ENCODE peak calls at places on chromosomes 13 and 19, in ten cellular contexts. One of them, this sample, is unnamed.

GRCh38 chr13:77865588-77865987 is 53.0 kb downstream of the EDNRB start:
- DNase-seq in adrenal gland: no peak
- DNase-seq in GM23338: no peak
- DNase-seq in neural progenitor cell: no peak
- DNase-seq in ascending aorta: no peak
- DNase-seq in fibroblast of lung: no peak
- DNase-seq in bronchial epithelial cell: no peak
- DNase-seq in esophagus squamous epithelium: no peak
- DNase-seq in CD8-positive, alpha-beta T cell: no peak
- DNase-seq in GM06990: no peak
- DNase-seq in this sample: no peak

GRCh38 chr19:1567848-1568227 is 287 bp downstream of the MEX3D start:
- DNase-seq in fibroblast of lung: no peak
- DNase-seq in GM06990: no peak
- DNase-seq in adrenal gland: no peak
- DNase-seq in GM23338: no peak
- DNase-seq in CD8-positive, alpha-beta T cell: no peak
- DNase-seq in neural progenitor cell: peak; percentile 64
- DNase-seq in esophagus squamous epithelium: no peak
- DNase-seq in ascending aorta: no peak
- DNase-seq in bronchial epithelial cell: no peak
- DNase-seq in this sample: no peak

GRCh38 chr13:45082964-45083363 is 37.3 kb upstream of the GTF2F2 start:
- DNase-seq in ascending aorta: no peak
- DNase-seq in adrenal gland: no peak
- DNase-seq in GM23338: no peak
- DNase-seq in bronchial epithelial cell: no peak
- DNase-seq in GM06990: no peak
- DNase-seq in neural progenitor cell: no peak
- DNase-seq in fibroblast of lung: peak; percentile 77
- DNase-seq in CD8-positive, alpha-beta T cell: no peak
- DNase-seq in esophagus squamous epithelium: no peak
- DNase-seq in this sample: peak; percentile 88

GRCh38 chr13:24511019-24511823 is 1.4 kb downstream of the PARP4 start:
- DNase-seq in bronchial epithelial cell: peak; percentile 94
- DNase-seq in CD8-positive, alpha-beta T cell: no peak
- DNase-seq in esophagus squamous epithelium: no peak
- DNase-seq in GM23338: peak; percentile 33
- DNase-seq in fibroblast of lung: peak; percentile 97
- DNase-seq in GM06990: peak; percentile 46
- DNase-seq in neural progenitor cell: peak; percentile 11
- DNase-seq in adrenal gland: no peak
- DNase-seq in ascending aorta: no peak
- DNase-seq in this sample: peak; percentile 70

GRCh38 chr19:56821675-56822074 is 18.9 kb downstream of the PEG3 start:
- DNase-seq in ascending aorta: no peak
- DNase-seq in CD8-positive, alpha-beta T cell: no peak
- DNase-seq in bronchial epithelial cell: no peak
- DNase-seq in fibroblast of lung: no peak
- DNase-seq in esophagus squamous epithelium: no peak
- DNase-seq in neural progenitor cell: no peak
- DNase-seq in GM06990: no peak
- DNase-seq in adrenal gland: no peak
- DNase-seq in GM23338: no peak
- DNase-seq in this sample: no peak

GRCh38 chr13:21672811-21673591 is 2.1 kb downstream of the FGF9 start:
- DNase-seq in CD8-positive, alpha-beta T cell: no peak
- DNase-seq in esophagus squamous epithelium: no peak
- DNase-seq in ascending aorta: no peak
- DNase-seq in neural progenitor cell: peak; percentile 20
- DNase-seq in bronchial epithelial cell: no peak
- DNase-seq in GM23338: no peak
- DNase-seq in fibroblast of lung: no peak
- DNase-seq in adrenal gland: no peak
- DNase-seq in GM06990: no peak
- DNase-seq in this sample: no peak

GRCh38 chr13:109654341-109655205 is 131.8 kb downstream of the IRS2 start:
- DNase-seq in neural progenitor cell: no peak
- DNase-seq in bronchial epithelial cell: no peak
- DNase-seq in ascending aorta: no peak
- DNase-seq in GM23338: no peak
- DNase-seq in fibroblast of lung: no peak
- DNase-seq in GM06990: no peak
- DNase-seq in esophagus squamous epithelium: no peak
- DNase-seq in CD8-positive, alpha-beta T cell: no peak
- DNase-seq in adrenal gland: no peak
- DNase-seq in this sample: no peak

GRCh38 chr13:95564948-95565347 is 12.4 kb downstream of the CLDN10 start:
- DNase-seq in neural progenitor cell: no peak
- DNase-seq in esophagus squamous epithelium: no peak
- DNase-seq in GM06990: no peak
- DNase-seq in CD8-positive, alpha-beta T cell: no peak
- DNase-seq in ascending aorta: no peak
- DNase-seq in bronchial epithelial cell: peak; percentile 89
- DNase-seq in fibroblast of lung: peak; percentile 83
- DNase-seq in adrenal gland: no peak
- DNase-seq in GM23338: no peak
- DNase-seq in this sample: peak; percentile 10

GRCh38 chr13:45849408-45849807 is 2.1 kb downstream of the SIAH3 start:
- DNase-seq in GM23338: no peak
- DNase-seq in bronchial epithelial cell: no peak
- DNase-seq in GM06990: no peak
- DNase-seq in ascending aorta: no peak
- DNase-seq in CD8-positive, alpha-beta T cell: no peak
- DNase-seq in adrenal gland: no peak
- DNase-seq in neural progenitor cell: no peak
- DNase-seq in fibroblast of lung: no peak
- DNase-seq in esophagus squamous epithelium: no peak
- DNase-seq in this sample: no peak

GRCh38 chr19:11421607-11422098 is 2.5 kb upstream of the RGL3 start:
- DNase-seq in esophagus squamous epithelium: no peak
- DNase-seq in neural progenitor cell: peak; percentile 61
- DNase-seq in ascending aorta: no peak
- DNase-seq in bronchial epithelial cell: no peak
- DNase-seq in GM06990: no peak
- DNase-seq in adrenal gland: peak; percentile 75
- DNase-seq in GM23338: peak; percentile 94
- DNase-seq in CD8-positive, alpha-beta T cell: no peak
- DNase-seq in fibroblast of lung: no peak
- DNase-seq in this sample: no peak

GRCh38 chr13:53201454-53202225 is 173.0 kb downstream of the OLFM4 start:
- DNase-seq in GM06990: peak; percentile 1
- DNase-seq in esophagus squamous epithelium: no peak
- DNase-seq in fibroblast of lung: no peak
- DNase-seq in ascending aorta: no peak
- DNase-seq in neural progenitor cell: peak; percentile 77
- DNase-seq in adrenal gland: no peak
- DNase-seq in GM23338: peak; percentile 65
- DNase-seq in bronchial epithelial cell: no peak
- DNase-seq in CD8-positive, alpha-beta T cell: no peak
- DNase-seq in this sample: no peak

GRCh38 chr13:77343841-77344240 is 16.9 kb upstream of the MYCBP2 start:
- DNase-seq in fibroblast of lung: no peak
- DNase-seq in neural progenitor cell: no peak
- DNase-seq in bronchial epithelial cell: peak; percentile 56
- DNase-seq in esophagus squamous epithelium: no peak
- DNase-seq in adrenal gland: no peak
- DNase-seq in ascending aorta: no peak
- DNase-seq in GM23338: no peak
- DNase-seq in GM06990: no peak
- DNase-seq in CD8-positive, alpha-beta T cell: no peak
- DNase-seq in this sample: no peak

GRCh38 chr19:40703029-40703755 is 12.7 kb upstream of the NUMBL start:
- DNase-seq in adrenal gland: no peak
- DNase-seq in bronchial epithelial cell: no peak
- DNase-seq in GM23338: no peak
- DNase-seq in ascending aorta: no peak
- DNase-seq in esophagus squamous epithelium: no peak
- DNase-seq in CD8-positive, alpha-beta T cell: no peak
- DNase-seq in neural progenitor cell: no peak
- DNase-seq in fibroblast of lung: no peak
- DNase-seq in GM06990: no peak
- DNase-seq in this sample: no peak

GRCh38 chr19:40704491-40705361 is 12.0 kb downstream of the COQ8B start:
- DNase-seq in adrenal gland: no peak
- DNase-seq in ascending aorta: no peak
- DNase-seq in bronchial epithelial cell: no peak
- DNase-seq in neural progenitor cell: no peak
- DNase-seq in CD8-positive, alpha-beta T cell: no peak
- DNase-seq in fibroblast of lung: no peak
- DNase-seq in GM23338: no peak
- DNase-seq in GM06990: no peak
- DNase-seq in esophagus squamous epithelium: no peak
- DNase-seq in this sample: no peak

GRCh38 chr19:40701758-40702157 is 11.3 kb upstream of the NUMBL start:
- DNase-seq in ascending aorta: no peak
- DNase-seq in neural progenitor cell: no peak
- DNase-seq in esophagus squamous epithelium: no peak
- DNase-seq in bronchial epithelial cell: no peak
- DNase-seq in CD8-positive, alpha-beta T cell: no peak
- DNase-seq in GM06990: no peak
- DNase-seq in adrenal gland: no peak
- DNase-seq in GM23338: no peak
- DNase-seq in fibroblast of lung: no peak
- DNase-seq in this sample: no peak

GRCh38 chr19:40700083-40700482 is 9.6 kb upstream of the NUMBL start:
- DNase-seq in adrenal gland: no peak
- DNase-seq in ascending aorta: no peak
- DNase-seq in GM23338: no peak
- DNase-seq in GM06990: no peak
- DNase-seq in fibroblast of lung: no peak
- DNase-seq in neural progenitor cell: no peak
- DNase-seq in bronchial epithelial cell: no peak
- DNase-seq in esophagus squamous epithelium: no peak
- DNase-seq in CD8-positive, alpha-beta T cell: no peak
- DNase-seq in this sample: no peak

GRCh38 chr19:40702337-40703012 is 12.0 kb upstream of the NUMBL start:
- DNase-seq in ascending aorta: no peak
- DNase-seq in GM06990: no peak
- DNase-seq in CD8-positive, alpha-beta T cell: no peak
- DNase-seq in bronchial epithelial cell: peak; percentile 31
- DNase-seq in fibroblast of lung: peak; percentile 26
- DNase-seq in esophagus squamous epithelium: no peak
- DNase-seq in adrenal gland: peak; percentile 79
- DNase-seq in neural progenitor cell: peak; percentile 70
- DNase-seq in GM23338: peak; percentile 82
- DNase-seq in this sample: no peak
- TF ChIP-seq CTCF in ascending aorta: no peak
- TF ChIP-seq CTCF in GM06990: peak; percentile 20
- TF ChIP-seq CTCF in CD8-positive, alpha-beta T cell: no peak
- TF ChIP-seq CTCF in bronchial epithelial cell: peak; percentile 91
- TF ChIP-seq CTCF in fibroblast of lung: peak; percentile 56
- TF ChIP-seq CTCF in esophagus squamous epithelium: peak; percentile 18
- TF ChIP-seq CTCF in adrenal gland: peak; percentile 22
- TF ChIP-seq CTCF in neural progenitor cell: peak; percentile 53
- TF ChIP-seq CTCF in GM23338: peak; percentile 81
- TF ChIP-seq CTCF in this sample: peak; percentile 55

DNA sequence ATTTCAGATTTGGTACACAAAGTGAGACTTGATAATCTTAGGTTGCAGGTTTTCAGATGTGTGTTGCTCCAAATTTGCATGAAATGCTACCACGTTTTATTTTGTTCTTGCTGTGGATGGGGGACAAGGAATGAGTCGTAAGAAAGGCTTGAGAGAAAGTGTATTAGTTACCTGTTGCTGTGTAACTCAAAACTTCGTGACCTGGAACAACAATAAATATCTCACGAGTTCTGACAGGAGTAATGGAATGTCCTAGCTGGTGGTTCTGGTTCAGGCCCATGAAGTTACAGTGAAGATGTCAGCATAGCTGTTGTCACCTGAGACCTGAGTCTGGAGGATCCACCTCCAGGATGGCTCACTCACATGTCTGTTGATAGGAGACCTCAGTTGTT is 1.2 kb downstream of the ZNF8 start:
- DNase-seq in fibroblast of lung: no peak
- DNase-seq in esophagus squamous epithelium: no peak
- DNase-seq in CD8-positive, alpha-beta T cell: no peak
- DNase-seq in GM23338: no peak
- DNase-seq in GM06990: no peak
- DNase-seq in bronchial epithelial cell: peak; percentile 19
- DNase-seq in adrenal gland: no peak
- DNase-seq in neural progenitor cell: no peak
- DNase-seq in ascending aorta: no peak
- DNase-seq in this sample: no peak
- H3K4me3 ChIP-seq in fibroblast of lung: peak overlapping the region; percentile 81
- H3K4me3 ChIP-seq in esophagus squamous epithelium: no peak overlapping the region
- H3K4me3 ChIP-seq in CD8-positive, alpha-beta T cell: peak overlapping the region; percentile 67
- H3K4me3 ChIP-seq in GM23338: peak overlapping the region; percentile 73
- H3K4me3 ChIP-seq in GM06990: peak overlapping the region; percentile 83
- H3K4me3 ChIP-seq in bronchial epithelial cell: no peak overlapping the region
- H3K4me3 ChIP-seq in adrenal gland: no peak overlapping the region
- H3K4me3 ChIP-seq in neural progenitor cell: peak overlapping the region; percentile 81
- H3K4me3 ChIP-seq in ascending aorta: peak overlapping the region; percentile 96
- H3K4me3 ChIP-seq in this sample: peak overlapping the region; percentile 84

GRCh38 chr13:36129539-36129938 is 1.6 kb downstream of the DCLK1 start:
- DNase-seq in neural progenitor cell: no peak
- DNase-seq in adrenal gland: no peak
- DNase-seq in GM23338: no peak
- DNase-seq in CD8-positive, alpha-beta T cell: no peak
- DNase-seq in ascending aorta: no peak
- DNase-seq in GM06990: no peak
- DNase-seq in bronchial epithelial cell: no peak
- DNase-seq in fibroblast of lung: no peak
- DNase-seq in esophagus squamous epithelium: no peak
- DNase-seq in this sample: no peak
- H3K27me3 ChIP-seq in neural progenitor cell: peaks cover 74% of the 10 kb centered on the region
- H3K27me3 ChIP-seq in adrenal gland: peaks cover 11% of the 10 kb centered on the region
- H3K27me3 ChIP-seq in GM23338: peaks cover 40% of the 10 kb centered on the region
- H3K27me3 ChIP-seq in CD8-positive, alpha-beta T cell: no peaks in the 10 kb centered on the region
- H3K27me3 ChIP-seq in ascending aorta: no peaks in the 10 kb centered on the region
- H3K27me3 ChIP-seq in GM06990: no peaks in the 10 kb centered on the region
- H3K27me3 ChIP-seq in bronchial epithelial cell: peaks cover 20% of the 10 kb centered on the region
- H3K27me3 ChIP-seq in fibroblast of lung: peaks cover 9% of the 10 kb centered on the region
- H3K27me3 ChIP-seq in esophagus squamous epithelium: no peaks in the 10 kb centered on the region
- H3K27me3 ChIP-seq in this sample: peaks cover 8% of the 10 kb centered on the region

GRCh38 chr13:107649071-107649470 is 566.3 kb downstream of the LIG4 start:
- DNase-seq in GM06990: no peak
- DNase-seq in bronchial epithelial cell: no peak
- DNase-seq in neural progenitor cell: no peak
- DNase-seq in fibroblast of lung: no peak
- DNase-seq in GM23338: no peak
- DNase-seq in esophagus squamous epithelium: no peak
- DNase-seq in ascending aorta: no peak
- DNase-seq in CD8-positive, alpha-beta T cell: no peak
- DNase-seq in adrenal gland: no peak
- DNase-seq in this sample: no peak

DNA sequence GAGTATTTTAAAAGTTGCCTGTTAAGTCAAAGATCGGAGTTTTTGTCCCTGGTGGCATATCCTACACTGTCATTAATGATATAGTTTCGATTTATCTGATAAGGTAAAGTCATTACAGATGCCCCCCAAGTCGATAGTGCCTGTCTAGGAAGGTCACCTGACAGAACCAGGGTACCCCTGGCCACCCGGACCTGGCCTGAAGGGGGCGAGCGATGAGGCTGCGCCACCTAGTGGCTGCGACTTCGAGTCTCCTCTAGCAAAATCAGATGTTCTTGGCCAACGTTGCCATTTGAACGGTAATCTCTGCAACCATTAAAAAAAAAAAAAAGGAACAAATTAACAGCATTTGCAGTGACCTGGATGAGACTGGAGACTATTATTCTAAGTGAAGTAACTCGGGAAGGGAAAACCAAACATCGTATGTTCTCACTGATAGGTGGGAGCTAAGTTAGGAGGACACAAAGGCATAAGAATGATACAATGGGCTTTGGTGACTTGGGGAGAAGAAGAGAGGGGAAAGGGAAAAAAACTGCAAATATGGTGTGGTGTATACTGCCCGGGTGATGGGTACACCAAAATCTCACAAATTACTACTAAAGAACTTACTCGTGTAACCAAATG is 565.1 kb downstream of the LIG4 start:
- DNase-seq in fibroblast of lung: peak; percentile 50
- DNase-seq in neural progenitor cell: peak; percentile 85
- DNase-seq in GM06990: peak; percentile 7
- DNase-seq in adrenal gland: peak; percentile 76
- DNase-seq in bronchial epithelial cell: peak; percentile 10
- DNase-seq in CD8-positive, alpha-beta T cell: no peak
- DNase-seq in ascending aorta: no peak
- DNase-seq in esophagus squamous epithelium: no peak
- DNase-seq in GM23338: peak; percentile 83
- DNase-seq in this sample: no peak
- TF ChIP-seq CTCF in fibroblast of lung: peak; percentile 84
- TF ChIP-seq CTCF in neural progenitor cell: peak; percentile 90
- TF ChIP-seq CTCF in GM06990: peak; percentile 82
- TF ChIP-seq CTCF in adrenal gland: peak; percentile 72
- TF ChIP-seq CTCF in bronchial epithelial cell: peak; percentile 74
- TF ChIP-seq CTCF in CD8-positive, alpha-beta T cell: peak; percentile 19
- TF ChIP-seq CTCF in ascending aorta: peak; percentile 77
- TF ChIP-seq CTCF in esophagus squamous epithelium: peak; percentile 36
- TF ChIP-seq CTCF in GM23338: peak; percentile 96
- TF ChIP-seq CTCF in this sample: peak; percentile 39

This sample was measured in BJ.